ENCODE peak calls at places on chromosomes 4 and X, in six cellular contexts. X is mesendoderm, U is heart left ventricle, N is astrocyte of the spinal cord, T is MG63, Y is mucosa of descending colon. B is an unnamed sample.

GRCh38 chr4:111221371-111221770 is 598.5 kb upstream of the PITX2 start:
- DNase-seq in X (no peak), U (no peak), N (no peak), T (no peak), Y (no peak), B (no peak)

GRCh38 chrX:68934922-68935321 is 106.1 kb downstream of the EFNB1 start:
- DNase-seq in X (no peak), U (no peak), N (no peak), T (no peak), Y (no peak), B (no peak)

GRCh38 chr4:26468977-26469376 is 21.3 kb downstream of the CCKAR start:
- DNase-seq in X (no peak), U (no peak), N (no peak), T (no peak), Y (no peak), B (no peak)

GRCh38 chr4:152983221-152983620 is 47.1 kb downstream of the FHDC1 start:
- DNase-seq in X (peak; percentile 71), U (no peak), N (peak; percentile 22), T (no peak), Y (no peak), B (no peak)

GRCh38 chr4:3313139-3313538 is 20.3 kb downstream of the RGS12 start:
- DNase-seq in X (no peak), U (no peak), N (no peak), T (no peak), Y (no peak), B (no peak)

GRCh38 chrX:20116087-20116574 is 576 bp downstream of the MAP7D2 start:
- DNase-seq in X (peak; percentile 23), U (no peak), N (no peak), T (peak; percentile 18), Y (no peak), B (no peak)

GRCh38 chr4:159607824-159608223 is 504.9 kb downstream of the RAPGEF2 start:
- DNase-seq in X (peak; percentile 74), U (no peak), N (no peak), T (no peak), Y (no peak), B (no peak)

GRCh38 chr4:43244688-43245382 is 352.3 kb downstream of the GRXCR1 start:
- DNase-seq in X (no peak), U (no peak), N (no peak), T (no peak), Y (no peak), B (no peak)

GRCh38 chr4:114717432-114717831 is 118.8 kb downstream of the UGT8 start:
- DNase-seq in X (no peak), U (no peak), N (no peak), T (no peak), Y (no peak), B (no peak)

GRCh38 chr4:42732776-42733175 is 75.9 kb upstream of the ATP8A1 start:
- DNase-seq in X (no peak), U (no peak), N (no peak), T (no peak), Y (no peak), B (no peak)

GRCh38 chrX:1451251-1451675 is 1.4 kb downstream of the ASMTL start:
- DNase-seq in X (no peak), U (no peak), N (no peak), T (no peak), Y (peak; percentile 27), B (no peak)

GRCh38 chr4:136001791-136002190 is 1530.5 kb downstream of the PCDH18 start:
- DNase-seq in X (no peak), U (no peak), N (no peak), T (no peak), Y (no peak), B (no peak)

GRCh38 chr4:150972592-150972991 is 42.5 kb downstream of the LRBA start:
- DNase-seq in X (no peak), U (no peak), N (peak; percentile 44), T (no peak), Y (no peak), B (no peak)

GRCh38 chr4:147707892-147708672 is 23.8 kb upstream of the ARHGAP10 start:
- DNase-seq in X (peak; percentile 55), U (peak; percentile 34), N (peak; percentile 54), T (no peak), Y (no peak), B (peak; percentile 41)

GRCh38 chrX:40011483-40012038 is 86.2 kb downstream of the BCOR start:
- DNase-seq in X (no peak), U (no peak), N (no peak), T (no peak), Y (peak; percentile 27), B (no peak)
- H3K4me3 ChIP-seq in X (no peak overlapping the region), U (no peak overlapping the region), N (no peak overlapping the region), T (no peak overlapping the region), Y (no peak overlapping the region), B (no peak overlapping the region)

GRCh38 chrX:118973389-118974087 is 880 bp upstream of the LONRF3 start:
- DNase-seq in X (no peak), U (no peak), N (no peak), T (peak; percentile 24), Y (peak; percentile 37), B (no peak)
- H3K4me3 ChIP-seq in X (no peak overlapping the region), U (no peak overlapping the region), N (no peak overlapping the region), T (no peak overlapping the region), Y (no peak overlapping the region), B (no peak overlapping the region)

DNA sequence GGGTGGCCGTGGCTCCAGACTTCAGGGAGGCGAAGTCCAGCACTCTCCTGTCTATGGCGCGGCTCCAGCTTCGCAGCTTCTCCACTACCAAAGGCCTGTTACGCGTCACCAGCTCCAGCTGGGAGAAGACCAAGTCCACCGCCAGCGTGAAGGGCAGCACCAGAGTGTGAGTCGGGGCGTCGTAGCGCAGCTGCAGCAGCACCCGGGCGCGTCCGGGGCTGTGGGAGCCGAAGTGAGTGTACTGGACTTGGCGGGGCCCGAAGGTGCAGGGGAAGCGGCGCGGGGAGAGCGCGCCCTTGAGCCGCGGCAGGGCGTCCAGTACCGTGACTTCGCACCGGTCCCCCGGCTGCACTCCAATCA is 435 bp downstream of the FREM3 start:
- DNase-seq in X (peak; percentile 40), U (peak; percentile 30), N (peak; percentile 11), T (peak; percentile 5), Y (no peak), B (no peak)
- H3K4me3 ChIP-seq in X (no peak overlapping the region), U (peak overlapping the region; percentile 37), N (no peak overlapping the region), T (no peak overlapping the region), Y (no peak overlapping the region), B (no peak overlapping the region)

GRCh38 chr4:183504930-183505555 is at the start of gene ING2:
- DNase-seq in X (peak; percentile 77), U (no peak), N (no peak), T (no peak), Y (no peak), B (peak; percentile 14)
- H3K4me3 ChIP-seq in X (peak within 1 kb of the TSS; percentile 91), U (peak within 1 kb of the TSS; percentile 89), N (peak within 1 kb of the TSS; percentile 85), T (peak within 1 kb of the TSS; percentile 90), Y (peak within 1 kb of the TSS; percentile 94), B (peak within 1 kb of the TSS; percentile 89)

GRCh38 chrX:154731881-154732280 is 19.0 kb downstream of the GAB3 start:
- DNase-seq in X (peak; percentile 17), U (no peak), N (no peak), T (no peak), Y (no peak), B (no peak)

GRCh38 chrX:154732421-154733071 is 18.3 kb downstream of the GAB3 start:
- DNase-seq in X (peak; percentile 18), U (no peak), N (peak; percentile 81), T (peak; percentile 79), Y (no peak), B (no peak)

GRCh38 chrX:154733072-154733425 is 17.8 kb downstream of the GAB3 start:
- DNase-seq in X (no peak), U (no peak), N (no peak), T (no peak), Y (no peak), B (no peak)

GRCh38 chrX:154735695-154736393 is 15.0 kb downstream of the GAB3 start:
- DNase-seq in X (no peak), U (peak; percentile 86), N (peak; percentile 80), T (peak; percentile 69), Y (no peak), B (no peak)

DNA sequence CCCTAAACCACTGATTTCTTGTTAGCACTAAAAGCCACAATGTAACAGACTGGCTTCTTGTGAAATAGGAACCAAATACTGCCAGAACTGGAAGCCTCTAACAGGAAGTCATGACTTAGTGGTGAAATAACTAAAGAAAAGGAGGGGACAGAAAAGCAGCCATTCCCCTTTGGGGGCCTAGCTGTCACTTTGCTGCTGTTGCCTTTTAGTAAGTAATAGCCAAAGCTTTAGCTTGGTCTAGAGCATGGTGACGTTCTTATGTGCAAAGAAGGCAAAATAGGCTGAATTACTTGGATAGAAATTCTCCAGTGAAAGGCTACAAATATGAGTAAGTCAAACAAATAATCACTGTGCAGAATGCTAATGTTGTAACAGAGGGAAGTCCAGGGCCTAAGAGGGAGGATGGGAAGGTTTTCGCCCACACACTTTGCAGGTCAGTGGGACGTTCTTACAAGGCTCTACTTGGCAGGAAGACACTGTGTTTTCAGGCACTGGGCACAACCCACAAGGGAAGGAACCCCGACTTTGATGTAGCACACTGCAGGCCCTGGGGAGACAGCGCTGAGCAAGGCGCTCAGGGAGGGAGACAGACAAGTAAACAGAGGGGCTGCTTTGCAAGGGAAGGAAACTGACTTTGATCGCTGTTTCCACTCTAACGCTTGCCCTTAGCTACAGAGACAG is 16.6 kb downstream of the GAB3 start:
- DNase-seq in X (no peak), U (peak; percentile 65), N (peak; percentile 64), T (peak; percentile 43), Y (peak; percentile 34), B (peak; percentile 78)
- H3K4me3 ChIP-seq in X (no peak overlapping the region), U (no peak overlapping the region), N (no peak overlapping the region), T (no peak overlapping the region), Y (no peak overlapping the region), B (peak overlapping the region; percentile 37)

DNA sequence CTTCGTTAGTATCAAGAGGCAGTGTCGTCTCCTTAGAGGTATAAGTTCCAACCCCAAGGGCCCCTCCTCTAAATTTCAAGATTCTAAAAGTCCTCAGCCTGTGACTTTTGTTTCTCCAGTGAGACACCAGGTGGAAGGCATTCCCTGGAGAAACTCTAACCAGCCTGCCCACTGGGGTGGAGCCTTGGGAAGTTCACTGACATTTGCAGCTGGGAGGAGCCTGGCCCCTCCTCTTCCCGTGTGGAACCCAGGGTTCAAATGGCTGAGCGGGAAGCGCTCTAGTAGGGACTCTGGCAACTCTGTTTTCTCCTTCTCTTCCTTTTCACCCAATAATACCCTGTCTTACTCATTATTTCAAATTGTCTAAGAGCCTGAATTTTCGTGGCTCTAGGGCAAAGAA is 325.0 kb downstream of the TLL1 start:
- DNase-seq in X (no peak), U (no peak), N (no peak), T (peak; percentile 69), Y (no peak), B (no peak)
- H3K4me3 ChIP-seq in X (no peak overlapping the region), U (no peak overlapping the region), N (no peak overlapping the region), T (peak overlapping the region; percentile 50), Y (no peak overlapping the region), B (no peak overlapping the region)

GRCh38 chr4:163611172-163611571 is 116.7 kb downstream of the TMA16 start:
- DNase-seq in X (no peak), U (no peak), N (no peak), T (no peak), Y (no peak), B (no peak)
- H3K4me3 ChIP-seq in X (no peak overlapping the region), U (no peak overlapping the region), N (no peak overlapping the region), T (no peak overlapping the region), Y (no peak overlapping the region), B (no peak overlapping the region)

DNA sequence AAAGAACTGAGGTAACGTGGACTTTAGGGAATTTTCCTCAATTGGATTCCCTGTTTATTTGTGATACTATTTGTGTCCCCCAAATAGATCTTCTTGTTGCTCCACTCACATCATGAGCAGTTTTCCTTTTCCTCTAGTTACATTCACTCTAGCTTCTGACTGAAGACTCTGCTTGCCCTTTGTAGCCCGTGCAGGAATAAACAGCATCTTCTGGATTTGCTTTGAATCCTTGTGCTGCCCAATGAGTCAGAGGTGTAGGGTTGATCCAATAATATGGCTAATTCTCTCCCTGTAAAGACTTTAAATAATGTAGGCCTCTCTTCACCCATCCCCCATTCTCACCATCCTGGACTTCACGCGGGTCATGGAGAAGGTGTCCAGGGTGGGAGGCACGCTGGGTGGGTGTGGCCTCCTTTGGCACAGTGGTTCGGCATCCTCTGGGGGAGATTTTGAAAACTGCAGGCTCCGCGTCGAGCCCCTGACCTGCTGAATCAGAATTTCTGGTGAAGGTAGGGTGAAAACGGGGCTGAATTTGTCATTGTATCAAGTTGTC is 9.0 kb downstream of the HAND2 start:
- DNase-seq in X (no peak), U (no peak), N (no peak), T (no peak), Y (no peak), B (no peak)
- H3K4me3 ChIP-seq in X (no peak overlapping the region), U (no peak overlapping the region), N (no peak overlapping the region), T (no peak overlapping the region), Y (no peak overlapping the region), B (no peak overlapping the region)